ENCODE peak calls at places on chromosomes 3 and 15, in seven cellular contexts. B, J, L, N, Z, V and K are unnamed samples.

GRCh38 chr3:168051579-168052183 is 44.0 kb downstream of the GOLIM4 start:
- DNase-seq in L (no peak), N (no peak), J (no peak), B (no peak), V (peak), Z (peak), K (peak)

GRCh38 chr3:148077318-148077923 is 620.3 kb upstream of the AGTR1 start:
- DNase-seq in Z (peak), J (no peak), L (no peak), N (no peak), B (no peak), V (peak), K (peak)

GRCh38 chr3:159987291-159987711 is 1.3 kb upstream of the IL12A start:
- DNase-seq in V (peak), Z (no peak), J (no peak), B (no peak), N (no peak), L (peak), K (no peak)

GRCh38 chr3:42036483-42036823 is 54.7 kb upstream of the TRAK1 start:
- DNase-seq in V (peak), Z (no peak), B (no peak), L (peak), N (no peak), J (no peak), K (peak)

GRCh38 chr3:14461748-14462324 is 59.4 kb downstream of the SLC6A6 start:
- DNase-seq in V (peak), B (no peak), L (no peak), N (no peak), Z (peak), J (peak), K (peak)

GRCh38 chr3:13767896-13768295 is 112.0 kb downstream of the WNT7A start:
- DNase-seq in L (no peak), Z (no peak), J (no peak), V (no peak), N (no peak), B (no peak), K (no peak)

GRCh38 chr3:129040039-129040336 is 20.6 kb upstream of the GP9 start:
- DNase-seq in J (no peak), N (peak), L (no peak), B (no peak), Z (no peak), V (no peak), K (no peak)

GRCh38 chr15:70569139-70569717 is 194.1 kb downstream of the UACA start:
- DNase-seq in V (peak), N (no peak), B (no peak), J (no peak), Z (no peak), L (no peak), K (peak)